ENCODE peak calls at places on chromosomes 13 and 19, in ten cellular contexts. One of them, this sample, is unnamed.

GRCh38 chr19:44927746-44928145 is 13.3 kb downstream of the APOC1 start:
- DNase-seq in ureter: no peak
- DNase-seq in bronchial epithelial cell: no peak
- DNase-seq in C1 segment of cervical spinal cord: no peak
- DNase-seq in AG08395: peak; percentile 44
- DNase-seq in naive thymus-derived CD8-positive, alpha-beta T cell: no peak
- DNase-seq in NCI-H82: no peak
- DNase-seq in stimulated activated CD8-positive, alpha-beta memory T cell treated with anti-CD3 and anti-CD28 coated beads, Interleukin-7, amount 100 ng/mL, for 48 hours: no peak
- DNase-seq in activated naive CD4-positive, alpha-beta T cell treated with anti-CD3 and anti-CD28 coated beads, Interleukin-2, amount 10 ng/mL, durations not matched to agents 7 days and 5 days: no peak
- DNase-seq in PC-9: peak; percentile 34
- DNase-seq in this sample: no peak

GRCh38 chr19:14439014-14439413 is 5.9 kb downstream of the PKN1 start:
- DNase-seq in ureter: no peak
- DNase-seq in bronchial epithelial cell: no peak
- DNase-seq in C1 segment of cervical spinal cord: no peak
- DNase-seq in AG08395: no peak
- DNase-seq in naive thymus-derived CD8-positive, alpha-beta T cell: no peak
- DNase-seq in NCI-H82: no peak
- DNase-seq in stimulated activated CD8-positive, alpha-beta memory T cell treated with anti-CD3 and anti-CD28 coated beads, Interleukin-7, amount 100 ng/mL, for 48 hours: no peak
- DNase-seq in activated naive CD4-positive, alpha-beta T cell treated with anti-CD3 and anti-CD28 coated beads, Interleukin-2, amount 10 ng/mL, durations not matched to agents 7 days and 5 days: no peak
- DNase-seq in PC-9: no peak
- DNase-seq in this sample: no peak

GRCh38 chr19:28881616-28882015 is 331.3 kb downstream of the UQCRFS1 start:
- DNase-seq in ureter: no peak
- DNase-seq in bronchial epithelial cell: no peak
- DNase-seq in C1 segment of cervical spinal cord: no peak
- DNase-seq in AG08395: no peak
- DNase-seq in naive thymus-derived CD8-positive, alpha-beta T cell: no peak
- DNase-seq in NCI-H82: no peak
- DNase-seq in stimulated activated CD8-positive, alpha-beta memory T cell treated with anti-CD3 and anti-CD28 coated beads, Interleukin-7, amount 100 ng/mL, for 48 hours: no peak
- DNase-seq in activated naive CD4-positive, alpha-beta T cell treated with anti-CD3 and anti-CD28 coated beads, Interleukin-2, amount 10 ng/mL, durations not matched to agents 7 days and 5 days: no peak
- DNase-seq in PC-9: no peak
- DNase-seq in this sample: no peak

GRCh38 chr13:41905600-41906254 is 55.2 kb downstream of the VWA8 start:
- DNase-seq in ureter: no peak
- DNase-seq in bronchial epithelial cell: peak; percentile 72
- DNase-seq in C1 segment of cervical spinal cord: no peak
- DNase-seq in AG08395: peak; percentile 44
- DNase-seq in naive thymus-derived CD8-positive, alpha-beta T cell: no peak
- DNase-seq in NCI-H82: peak; percentile 66
- DNase-seq in stimulated activated CD8-positive, alpha-beta memory T cell treated with anti-CD3 and anti-CD28 coated beads, Interleukin-7, amount 100 ng/mL, for 48 hours: no peak
- DNase-seq in activated naive CD4-positive, alpha-beta T cell treated with anti-CD3 and anti-CD28 coated beads, Interleukin-2, amount 10 ng/mL, durations not matched to agents 7 days and 5 days: no peak
- DNase-seq in PC-9: no peak
- DNase-seq in this sample: no peak

GRCh38 chr13:110538632-110539031 is 22.9 kb downstream of the RAB20 start:
- DNase-seq in ureter: no peak
- DNase-seq in bronchial epithelial cell: no peak
- DNase-seq in C1 segment of cervical spinal cord: no peak
- DNase-seq in AG08395: no peak
- DNase-seq in naive thymus-derived CD8-positive, alpha-beta T cell: no peak
- DNase-seq in NCI-H82: no peak
- DNase-seq in stimulated activated CD8-positive, alpha-beta memory T cell treated with anti-CD3 and anti-CD28 coated beads, Interleukin-7, amount 100 ng/mL, for 48 hours: no peak
- DNase-seq in activated naive CD4-positive, alpha-beta T cell treated with anti-CD3 and anti-CD28 coated beads, Interleukin-2, amount 10 ng/mL, durations not matched to agents 7 days and 5 days: no peak
- DNase-seq in PC-9: no peak
- DNase-seq in this sample: no peak

GRCh38 chr13:106291006-106291405 is 244.5 kb downstream of the EFNB2 start:
- DNase-seq in ureter: no peak
- DNase-seq in bronchial epithelial cell: peak; percentile 78
- DNase-seq in C1 segment of cervical spinal cord: no peak
- DNase-seq in AG08395: peak; percentile 72
- DNase-seq in naive thymus-derived CD8-positive, alpha-beta T cell: no peak
- DNase-seq in NCI-H82: no peak
- DNase-seq in stimulated activated CD8-positive, alpha-beta memory T cell treated with anti-CD3 and anti-CD28 coated beads, Interleukin-7, amount 100 ng/mL, for 48 hours: no peak
- DNase-seq in activated naive CD4-positive, alpha-beta T cell treated with anti-CD3 and anti-CD28 coated beads, Interleukin-2, amount 10 ng/mL, durations not matched to agents 7 days and 5 days: no peak
- DNase-seq in PC-9: peak; percentile 90
- DNase-seq in this sample: peak; percentile 17

GRCh38 chr19:45469835-45470146 is 2.0 kb downstream of the FOSB start:
- DNase-seq in ureter: no peak
- DNase-seq in bronchial epithelial cell: no peak
- DNase-seq in C1 segment of cervical spinal cord: no peak
- DNase-seq in AG08395: no peak
- DNase-seq in naive thymus-derived CD8-positive, alpha-beta T cell: no peak
- DNase-seq in NCI-H82: peak; percentile 97
- DNase-seq in stimulated activated CD8-positive, alpha-beta memory T cell treated with anti-CD3 and anti-CD28 coated beads, Interleukin-7, amount 100 ng/mL, for 48 hours: peak; percentile 78
- DNase-seq in activated naive CD4-positive, alpha-beta T cell treated with anti-CD3 and anti-CD28 coated beads, Interleukin-2, amount 10 ng/mL, durations not matched to agents 7 days and 5 days: no peak
- DNase-seq in PC-9: peak; percentile 78
- DNase-seq in this sample: no peak

GRCh38 chr13:52053460-52053859 is 29.0 kb downstream of the UTP14C start:
- DNase-seq in ureter: no peak
- DNase-seq in bronchial epithelial cell: peak; percentile 15
- DNase-seq in C1 segment of cervical spinal cord: no peak
- DNase-seq in AG08395: peak; percentile 15
- DNase-seq in naive thymus-derived CD8-positive, alpha-beta T cell: no peak
- DNase-seq in NCI-H82: no peak
- DNase-seq in stimulated activated CD8-positive, alpha-beta memory T cell treated with anti-CD3 and anti-CD28 coated beads, Interleukin-7, amount 100 ng/mL, for 48 hours: no peak
- DNase-seq in activated naive CD4-positive, alpha-beta T cell treated with anti-CD3 and anti-CD28 coated beads, Interleukin-2, amount 10 ng/mL, durations not matched to agents 7 days and 5 days: no peak
- DNase-seq in PC-9: no peak
- DNase-seq in this sample: no peak

This sample was measured in GM04504.